ENCODE peak calls at places on chromosome 11, in eight cellular contexts. S is tibial nerve, W is astrocyte of the spinal cord, F is cardiac fibroblast, A is NB4, B is B cell, Q is fibroblast of mammary gland, U is left ventricle myocardium inferior. K is an unnamed sample.

GRCh38 chr11:127114035-127114434 is 113.5 kb upstream of the KIRREL3 start:
- DNase-seq in F (no peak), U (no peak), S (no peak), B (no peak), W (no peak), Q (no peak), A (no peak), K (no peak)

GRCh38 chr11:131275580-131275979 is 94.8 kb upstream of the NTM start:
- DNase-seq in Q (no peak), B (no peak), F (no peak), S (no peak), U (no peak), A (no peak), W (no peak), K (no peak)

GRCh38 chr11:35040221-35040942 is 98.6 kb upstream of the CD44 start:
- DNase-seq in B (peak), A (peak), F (peak), S (no peak), W (peak), Q (peak), U (no peak), K (peak)

GRCh38 chr11:135027461-135027860 is 615.4 kb upstream of the B3GAT1 start:
- DNase-seq in W (peak), A (peak), Q (peak), S (no peak), B (no peak), U (no peak), F (peak), K (peak)

GRCh38 chr11:2790581-2790925 is 90.8 kb upstream of the KCNQ1OT1 start:
- DNase-seq in F (no peak), U (peak), S (no peak), W (no peak), A (no peak), B (no peak), Q (no peak), K (no peak)

GRCh38 chr11:5059527-5059926 is at the start of gene OR52E2:
- DNase-seq in S (no peak), W (no peak), U (no peak), Q (no peak), F (no peak), B (no peak), A (no peak), K (no peak)

GRCh38 chr11:14058061-14058460 is 95.5 kb downstream of the SPON1 start:
- DNase-seq in S (no peak), F (no peak), A (no peak), U (no peak), Q (no peak), W (no peak), B (no peak), K (no peak)

GRCh38 chr11:8102296-8102915 is 21.4 kb downstream of the TUB start:
- DNase-seq in S (no peak), F (no peak), W (no peak), A (no peak), B (no peak), U (no peak), Q (no peak), K (no peak)

GRCh38 chr11:11849127-11849746 is 7.5 kb downstream of the USP47 start:
- DNase-seq in Q (peak), W (peak), U (peak), F (peak), S (no peak), B (peak), A (peak), K (peak)

GRCh38 chr11:120197977-120198376 is 12.9 kb upstream of the OAF start:
- DNase-seq in W (no peak), A (no peak), B (no peak), F (no peak), S (no peak), Q (no peak), U (no peak), K (no peak)

GRCh38 chr11:3859373-3859881 is 4.0 kb downstream of the STIM1 start:
- DNase-seq in Q (no peak), W (no peak), B (no peak), A (peak), S (no peak), U (peak), F (no peak), K (no peak)

GRCh38 chr11:67281552-67282150 is 7.5 kb upstream of the ANKRD13D start:
- DNase-seq in Q (no peak), W (no peak), A (no peak), U (no peak), S (no peak), B (no peak), F (no peak), K (no peak)

GRCh38 chr11:396511-396947 is 2.5 kb downstream of the PKP3 start:
- DNase-seq in U (no peak), W (no peak), B (peak), F (no peak), A (no peak), S (no peak), Q (peak), K (peak)

GRCh38 chr11:704799-705645 is 1.0 kb upstream of the EPS8L2 start:
- DNase-seq in Q (no peak), W (no peak), F (no peak), S (no peak), B (no peak), U (no peak), A (no peak), K (no peak)

GRCh38 chr11:46246514-46246913 is 30.9 kb upstream of the CREB3L1 start:
- DNase-seq in A (no peak), U (no peak), B (no peak), F (peak), W (peak), S (no peak), Q (peak), K (peak)

GRCh38 chr11:60717956-60718355 is 6.6 kb upstream of the MS4A18 start:
- DNase-seq in Q (no peak), U (no peak), F (no peak), W (no peak), B (peak), S (no peak), A (no peak), K (no peak)

GRCh38 chr11:26219506-26220117 is 112.3 kb upstream of the ANO3 start:
- DNase-seq in Q (no peak), U (no peak), F (peak), A (no peak), W (peak), B (no peak), S (no peak), K (no peak)

GRCh38 chr11:47532597-47533213 is 20.2 kb downstream of the CELF1 start:
- DNase-seq in S (no peak), U (no peak), W (no peak), Q (no peak), B (no peak), A (no peak), F (no peak), K (no peak)

GRCh38 chr11:2521681-2522630 is 77.1 kb downstream of the KCNQ1 start:
- DNase-seq in Q (no peak), W (no peak), F (no peak), A (no peak), S (peak), B (no peak), U (peak), K (no peak)

GRCh38 chr11:18366286-18366685 is 28.1 kb upstream of the LDHA start:
- DNase-seq in Q (no peak), A (no peak), B (no peak), F (no peak), U (no peak), S (no peak), W (no peak), K (no peak)

GRCh38 chr11:58192229-58192628 is 3.4 kb downstream of the OR9Q2 start:
- DNase-seq in A (no peak), Q (no peak), W (no peak), S (no peak), B (no peak), F (no peak), U (no peak), K (no peak)

GRCh38 chr11:35539781-35540281 is 14.4 kb upstream of the PAMR1 start:
- DNase-seq in F (peak), U (peak), B (no peak), Q (peak), A (no peak), S (peak), W (peak), K (peak)

GRCh38 chr11:16356057-16356750 is at the start of gene SOX6:
- DNase-seq in W (peak), A (no peak), B (no peak), U (no peak), F (no peak), Q (no peak), S (no peak), K (peak)

GRCh38 chr11:15104166-15104565 is 10.6 kb upstream of the INSC start:
- DNase-seq in F (peak), A (no peak), S (no peak), B (no peak), W (no peak), Q (peak), U (no peak), K (peak)

GRCh38 chr11:72578991-72579815 is 95.0 kb downstream of the PDE2A start:
- DNase-seq in U (no peak), Q (no peak), W (no peak), A (no peak), S (no peak), F (no peak), B (no peak), K (no peak)

GRCh38 chr11:28106351-28107043 is 1.5 kb downstream of the KIF18A start:
- DNase-seq in F (no peak), Q (no peak), S (no peak), B (no peak), U (no peak), W (no peak), A (no peak), K (no peak)

GRCh38 chr11:114077482-114078305 is 18.2 kb downstream of the ZBTB16 start:
- DNase-seq in B (peak), Q (no peak), W (no peak), A (peak), F (no peak), S (no peak), U (no peak), K (no peak)

GRCh38 chr11:59560290-59560701 is 49.0 kb downstream of the OR4D9 start:
- DNase-seq in U (no peak), W (peak), B (peak), A (peak), S (peak), F (peak), Q (peak), K (peak)

GRCh38 chr11:78986305-78986704 is 411.6 kb upstream of the NARS2 start:
- DNase-seq in F (no peak), S (no peak), Q (no peak), B (no peak), A (no peak), W (no peak), U (no peak), K (no peak)

GRCh38 chr11:44138286-44138685 is 42.8 kb downstream of the EXT2 start:
- DNase-seq in B (no peak), F (peak), S (no peak), U (no peak), A (no peak), Q (peak), W (no peak), K (no peak)

GRCh38 chr11:13055200-13055599 is 46.1 kb downstream of the RASSF10 start:
- DNase-seq in F (no peak), W (no peak), B (no peak), U (no peak), S (no peak), Q (no peak), A (no peak), K (no peak)

GRCh38 chr11:34633990-34634725 is 13.3 kb downstream of the EHF start:
- DNase-seq in A (peak), Q (peak), B (peak), S (no peak), F (peak), U (no peak), W (no peak), K (peak)

GRCh38 chr11:60367009-60367408 is 11.3 kb upstream of the MS4A7 start:
- DNase-seq in W (no peak), F (peak), U (no peak), S (no peak), B (peak), A (peak), Q (no peak), K (no peak)

GRCh38 chr11:37134637-37135036 is 536.6 kb upstream of the RAG2 start:
- DNase-seq in Q (no peak), U (no peak), S (no peak), B (no peak), F (no peak), A (no peak), W (no peak), K (no peak)

GRCh38 chr11:101441747-101442146 is 142.1 kb downstream of the TRPC6 start:
- DNase-seq in F (no peak), B (no peak), Q (peak), S (no peak), A (no peak), U (peak), W (no peak), K (no peak)

GRCh38 chr11:9276571-9276970 is 11.4 kb upstream of the DENND5A start:
- DNase-seq in U (no peak), A (peak), Q (no peak), S (no peak), W (no peak), F (no peak), B (no peak), K (no peak)

GRCh38 chr11:109326781-109327180 is 95.2 kb upstream of the C11orf87 start:
- DNase-seq in A (no peak), S (no peak), Q (no peak), F (no peak), B (no peak), U (no peak), W (no peak), K (no peak)
- TF ChIP-seq CTCF in A (no peak), S (no peak), Q (no peak), F (no peak), B (no peak), U (no peak), W (no peak), K (no peak)

GRCh38 chr11:61890536-61891330 is 612 bp downstream of the FADS3 start:
- DNase-seq in W (peak), Q (peak), U (peak), B (peak), F (peak), S (no peak), A (peak), K (peak)
- TF ChIP-seq CTCF in W (no peak), Q (no peak), U (peak), B (no peak), F (no peak), S (no peak), A (no peak), K (no peak)

GRCh38 chr11:64358907-64359711 is at the start of gene RPS6KA4:
- DNase-seq in F (peak), S (peak), Q (peak), W (peak), A (peak), B (peak), U (peak), K (peak)
- TF ChIP-seq CTCF in F (no peak), S (peak), Q (no peak), W (no peak), A (no peak), B (no peak), U (peak), K (no peak)

GRCh38 chr11:123356539-123356938 is 73.5 kb upstream of the GRAMD1B start:
- DNase-seq in U (no peak), B (no peak), A (no peak), W (no peak), Q (no peak), S (no peak), F (no peak), K (no peak)

GRCh38 chr11:123357353-123357989 is 72.6 kb upstream of the GRAMD1B start:
- DNase-seq in A (no peak), B (no peak), U (no peak), F (no peak), Q (no peak), W (no peak), S (no peak), K (no peak)

GRCh38 chr11:123354371-123354770 is 75.7 kb upstream of the GRAMD1B start:
- DNase-seq in B (no peak), F (no peak), S (no peak), A (no peak), U (no peak), W (no peak), Q (no peak), K (no peak)

GRCh38 chr11:123360267-123360936 is 69.7 kb upstream of the GRAMD1B start:
- DNase-seq in B (no peak), W (no peak), S (no peak), F (no peak), Q (no peak), A (no peak), U (no peak), K (no peak)

DNA sequence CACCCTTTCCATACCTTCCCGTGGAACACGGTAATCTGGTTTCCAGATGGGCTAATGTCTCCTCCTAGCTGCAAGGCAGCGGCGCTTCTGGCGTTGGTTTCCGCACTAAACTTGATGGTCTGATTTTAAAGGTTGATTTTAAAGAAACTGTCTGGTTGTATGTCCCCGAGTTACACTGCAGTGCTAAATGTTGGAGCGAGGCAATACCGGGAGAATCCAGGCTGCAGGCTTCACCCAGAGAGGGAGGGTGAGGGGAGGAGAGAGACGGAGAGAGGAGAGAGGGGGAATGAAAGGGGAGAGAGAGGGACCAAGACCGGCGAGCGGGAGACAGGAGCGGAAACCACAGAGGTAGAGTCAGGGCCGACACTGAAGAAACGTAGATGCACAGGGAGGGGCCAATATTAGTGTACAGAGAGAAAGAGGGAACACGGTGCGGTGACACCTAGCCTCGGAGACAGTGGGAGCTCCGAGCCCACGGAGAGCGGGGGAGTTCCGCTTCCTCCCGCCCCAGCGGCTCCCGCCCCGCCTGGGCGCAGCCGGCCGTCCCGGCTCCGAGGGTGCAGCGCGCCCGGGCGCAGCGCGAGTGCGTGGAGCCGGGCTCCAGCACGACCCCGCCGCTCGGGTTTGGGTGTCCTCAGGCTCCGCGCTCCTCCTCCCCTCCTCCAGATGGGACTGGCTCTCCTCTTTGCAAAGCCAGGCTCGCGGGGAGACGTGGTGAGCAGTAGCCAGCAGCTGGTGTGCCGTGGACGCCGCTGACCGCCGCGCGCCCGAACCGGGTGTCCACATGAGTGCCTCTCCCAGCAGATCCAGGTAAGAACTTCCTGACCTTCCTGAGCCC is 71.9 kb upstream of the GRAMD1B start:
- DNase-seq in A (peak), S (no peak), B (peak), Q (peak), F (peak), W (peak), U (peak), K (peak)
- TF ChIP-seq CTCF in A (no peak), S (no peak), B (no peak), Q (peak), F (no peak), W (peak), U (peak), K (peak)

DNA sequence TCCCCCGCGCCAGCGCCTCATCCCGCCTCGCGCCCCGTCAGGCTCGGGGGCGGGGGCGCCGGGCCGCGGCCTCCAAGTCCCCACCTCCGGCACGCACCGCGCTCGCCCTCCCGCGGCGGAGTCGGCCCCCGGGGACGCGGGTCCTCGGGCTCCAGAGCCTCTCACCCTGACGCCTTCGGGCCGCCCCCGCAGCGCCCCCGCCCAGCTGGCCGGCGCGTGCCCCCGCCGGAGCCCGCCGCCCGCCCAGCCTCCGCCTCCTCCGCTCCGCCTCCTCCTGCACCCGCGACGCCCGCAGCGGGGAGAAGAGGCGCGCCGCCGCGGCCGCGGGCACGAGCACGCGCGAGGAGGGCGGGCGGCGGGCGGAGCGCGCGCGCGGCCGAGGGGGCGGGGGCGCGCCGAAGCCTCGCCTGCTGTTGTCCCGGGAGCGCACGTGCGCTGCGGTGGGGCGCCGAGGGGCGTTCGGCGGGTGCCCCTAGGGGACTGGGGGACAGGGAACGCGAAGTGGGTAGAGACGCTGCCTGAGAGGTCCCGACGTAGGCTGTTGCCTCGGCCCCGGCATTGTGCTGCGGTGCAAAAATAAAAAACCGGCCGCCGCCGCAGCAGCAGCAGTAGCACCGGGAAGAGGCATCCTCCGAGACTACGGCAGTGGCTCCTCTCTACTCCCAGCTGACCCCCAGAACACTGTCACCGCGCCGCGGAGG is 87.4 kb upstream of the ARHGAP32 start:
- DNase-seq in Q (peak), U (peak), W (peak), A (peak), S (peak), B (peak), F (peak), K (peak)
- TF ChIP-seq CTCF in Q (no peak), U (no peak), W (no peak), A (no peak), S (no peak), B (no peak), F (no peak), K (no peak)

GRCh38 chr11:90855531-90855930 is 632.7 kb upstream of the CHORDC1 start:
- DNase-seq in S (no peak), B (no peak), W (no peak), Q (no peak), U (no peak), F (no peak), A (no peak), K (no peak)

GRCh38 chr11:90851196-90851595 is 628.3 kb upstream of the CHORDC1 start:
- DNase-seq in W (no peak), Q (no peak), F (no peak), U (no peak), A (no peak), B (no peak), S (no peak), K (no peak)

DNA sequence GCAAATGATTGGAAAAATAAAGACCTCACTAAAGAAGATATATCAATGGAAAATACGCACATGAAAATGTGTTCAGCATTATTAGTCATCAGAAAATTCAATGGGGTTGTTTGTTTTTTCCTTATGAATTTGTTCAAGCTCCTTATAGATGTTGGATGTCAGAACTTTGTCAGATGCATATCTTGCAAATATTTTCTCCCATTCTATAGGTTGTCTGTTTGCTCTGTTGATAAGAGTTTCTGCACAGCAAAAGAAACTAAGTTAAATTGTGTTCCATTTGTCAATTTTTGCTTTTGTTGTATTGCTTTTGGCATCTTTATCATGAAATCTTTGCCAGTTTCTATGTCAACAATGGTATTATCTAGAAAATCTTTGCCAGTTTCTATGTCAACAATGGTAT is 633.9 kb upstream of the CHORDC1 start:
- DNase-seq in Q (no peak), B (no peak), F (no peak), S (no peak), A (no peak), U (no peak), W (no peak), K (no peak)
- TF ChIP-seq CTCF in Q (no peak), B (no peak), F (no peak), S (no peak), A (no peak), U (no peak), W (no peak), K (no peak)